ENCODE peak calls at places on chromosomes 4 and X, in ten cellular contexts. One of them, this sample, is unnamed. For H3K4me1 and H3K36me3, the result is how much of the 10 kb centered on the place peaks cover.

GRCh38 chr4:109994415-109994827 is 81.7 kb downstream of the EGF start:
- DNase-seq in psoas muscle: no peak
- DNase-seq in thoracic aorta: no peak
- DNase-seq in Caco-2: no peak
- DNase-seq in PC-3: no peak
- DNase-seq in HCT116: no peak
- DNase-seq in aorta: no peak
- DNase-seq in adipocyte: no peak
- DNase-seq in small intestine: peak
- DNase-seq in neural progenitor cell: no peak
- DNase-seq in this sample: no peak

GRCh38 chrX:103211012-103211715 is 3.7 kb upstream of the BEX4 start:
- DNase-seq in neural progenitor cell: peak
- DNase-seq in psoas muscle: no peak
- DNase-seq in aorta: no peak
- DNase-seq in Caco-2: peak
- DNase-seq in PC-3: peak
- DNase-seq in small intestine: peak
- DNase-seq in thoracic aorta: no peak
- DNase-seq in adipocyte: peak
- DNase-seq in HCT116: peak
- DNase-seq in this sample: peak

GRCh38 chrX:20412871-20413486 is 146.3 kb upstream of the RPS6KA3 start:
- DNase-seq in small intestine: peak
- DNase-seq in aorta: no peak
- DNase-seq in PC-3: no peak
- DNase-seq in thoracic aorta: no peak
- DNase-seq in Caco-2: no peak
- DNase-seq in HCT116: no peak
- DNase-seq in adipocyte: no peak
- DNase-seq in psoas muscle: no peak
- DNase-seq in neural progenitor cell: no peak
- DNase-seq in this sample: no peak

GRCh38 chr4:138275216-138275615 is 33.1 kb upstream of the SLC7A11 start:
- DNase-seq in small intestine: no peak
- DNase-seq in Caco-2: no peak
- DNase-seq in thoracic aorta: no peak
- DNase-seq in HCT116: no peak
- DNase-seq in psoas muscle: no peak
- DNase-seq in neural progenitor cell: no peak
- DNase-seq in PC-3: no peak
- DNase-seq in adipocyte: no peak
- DNase-seq in aorta: no peak
- DNase-seq in this sample: no peak

GRCh38 chrX:10071451-10072163 is 85.2 kb upstream of the CLCN4 start:
- DNase-seq in Caco-2: no peak
- DNase-seq in aorta: no peak
- DNase-seq in adipocyte: peak
- DNase-seq in neural progenitor cell: no peak
- DNase-seq in small intestine: no peak
- DNase-seq in psoas muscle: no peak
- DNase-seq in PC-3: no peak
- DNase-seq in HCT116: no peak
- DNase-seq in thoracic aorta: no peak
- DNase-seq in this sample: no peak

GRCh38 chrX:10166248-10166716 is 9.5 kb downstream of the CLCN4 start:
- DNase-seq in adipocyte: no peak
- DNase-seq in neural progenitor cell: no peak
- DNase-seq in small intestine: no peak
- DNase-seq in PC-3: no peak
- DNase-seq in aorta: no peak
- DNase-seq in HCT116: no peak
- DNase-seq in thoracic aorta: no peak
- DNase-seq in psoas muscle: no peak
- DNase-seq in Caco-2: no peak
- DNase-seq in this sample: no peak

GRCh38 chr4:236028-236427 is 69.2 kb downstream of the ZNF732 start:
- DNase-seq in HCT116: no peak
- DNase-seq in adipocyte: no peak
- DNase-seq in thoracic aorta: no peak
- DNase-seq in aorta: no peak
- DNase-seq in psoas muscle: no peak
- DNase-seq in PC-3: no peak
- DNase-seq in small intestine: no peak
- DNase-seq in Caco-2: no peak
- DNase-seq in neural progenitor cell: no peak
- DNase-seq in this sample: no peak

GRCh38 chr4:26052663-26053534 is 138.9 kb downstream of the SMIM20 start:
- DNase-seq in psoas muscle: no peak
- DNase-seq in HCT116: no peak
- DNase-seq in Caco-2: no peak
- DNase-seq in small intestine: no peak
- DNase-seq in PC-3: no peak
- DNase-seq in thoracic aorta: no peak
- DNase-seq in aorta: no peak
- DNase-seq in adipocyte: no peak
- DNase-seq in neural progenitor cell: no peak
- DNase-seq in this sample: peak

GRCh38 chr4:15239866-15240265 is 188.0 kb upstream of the C1QTNF7 start:
- DNase-seq in adipocyte: peak
- DNase-seq in aorta: no peak
- DNase-seq in neural progenitor cell: no peak
- DNase-seq in thoracic aorta: no peak
- DNase-seq in PC-3: peak
- DNase-seq in small intestine: no peak
- DNase-seq in Caco-2: no peak
- DNase-seq in HCT116: no peak
- DNase-seq in psoas muscle: no peak
- DNase-seq in this sample: no peak

GRCh38 chrX:1316527-1316926 is 20.1 kb upstream of the IL3RA start:
- DNase-seq in adipocyte: no peak
- DNase-seq in thoracic aorta: no peak
- DNase-seq in aorta: peak
- DNase-seq in neural progenitor cell: no peak
- DNase-seq in Caco-2: no peak
- DNase-seq in PC-3: no peak
- DNase-seq in psoas muscle: peak
- DNase-seq in HCT116: no peak
- DNase-seq in small intestine: no peak
- DNase-seq in this sample: peak

GRCh38 chr4:99811850-99812249 is 4.8 kb upstream of the DAPP1 start:
- DNase-seq in Caco-2: no peak
- DNase-seq in thoracic aorta: no peak
- DNase-seq in small intestine: peak
- DNase-seq in PC-3: peak
- DNase-seq in neural progenitor cell: peak
- DNase-seq in aorta: no peak
- DNase-seq in psoas muscle: no peak
- DNase-seq in HCT116: peak
- DNase-seq in adipocyte: peak
- DNase-seq in this sample: no peak

GRCh38 chr4:15396157-15396800 is 31.6 kb upstream of the C1QTNF7 start:
- DNase-seq in aorta: no peak
- DNase-seq in adipocyte: peak
- DNase-seq in small intestine: peak
- DNase-seq in PC-3: peak
- DNase-seq in Caco-2: peak
- DNase-seq in psoas muscle: no peak
- DNase-seq in HCT116: peak
- DNase-seq in thoracic aorta: no peak
- DNase-seq in neural progenitor cell: peak
- DNase-seq in this sample: no peak

GRCh38 chr4:61426229-61426628 is 226.1 kb downstream of the ADGRL3 start:
- DNase-seq in psoas muscle: no peak
- DNase-seq in Caco-2: no peak
- DNase-seq in small intestine: no peak
- DNase-seq in thoracic aorta: no peak
- DNase-seq in aorta: peak
- DNase-seq in HCT116: no peak
- DNase-seq in neural progenitor cell: no peak
- DNase-seq in adipocyte: no peak
- DNase-seq in PC-3: no peak
- DNase-seq in this sample: no peak

GRCh38 chrX:148049441-148049840 is 68.3 kb downstream of the FMR1NB start:
- DNase-seq in HCT116: peak
- DNase-seq in Caco-2: no peak
- DNase-seq in PC-3: peak
- DNase-seq in thoracic aorta: no peak
- DNase-seq in adipocyte: peak
- DNase-seq in psoas muscle: no peak
- DNase-seq in small intestine: peak
- DNase-seq in neural progenitor cell: peak
- DNase-seq in aorta: no peak
- DNase-seq in this sample: no peak

GRCh38 chr4:184383497-184384055 is 90.8 kb downstream of the IRF2 start:
- DNase-seq in neural progenitor cell: no peak
- DNase-seq in aorta: no peak
- DNase-seq in thoracic aorta: no peak
- DNase-seq in psoas muscle: peak
- DNase-seq in HCT116: peak
- DNase-seq in small intestine: peak
- DNase-seq in PC-3: peak
- DNase-seq in Caco-2: no peak
- DNase-seq in adipocyte: peak
- DNase-seq in this sample: peak

GRCh38 chr4:113784497-113785254 is 23.1 kb upstream of the CAMK2D start:
- DNase-seq in adipocyte: peak
- DNase-seq in thoracic aorta: no peak
- DNase-seq in PC-3: peak
- DNase-seq in neural progenitor cell: no peak
- DNase-seq in small intestine: no peak
- DNase-seq in Caco-2: no peak
- DNase-seq in HCT116: peak
- DNase-seq in aorta: no peak
- DNase-seq in psoas muscle: no peak
- DNase-seq in this sample: no peak

GRCh38 chrX:106201502-106202178 is 33.5 kb downstream of the PWWP3B start:
- DNase-seq in adipocyte: no peak
- DNase-seq in Caco-2: no peak
- DNase-seq in psoas muscle: no peak
- DNase-seq in PC-3: no peak
- DNase-seq in neural progenitor cell: peak
- DNase-seq in aorta: no peak
- DNase-seq in small intestine: no peak
- DNase-seq in HCT116: no peak
- DNase-seq in thoracic aorta: no peak
- DNase-seq in this sample: no peak

GRCh38 chr4:161247831-161248230 is 916.0 kb downstream of the FSTL5 start:
- DNase-seq in Caco-2: no peak
- DNase-seq in PC-3: peak
- DNase-seq in psoas muscle: no peak
- DNase-seq in thoracic aorta: no peak
- DNase-seq in neural progenitor cell: no peak
- DNase-seq in adipocyte: no peak
- DNase-seq in aorta: no peak
- DNase-seq in small intestine: no peak
- DNase-seq in HCT116: no peak
- DNase-seq in this sample: no peak

GRCh38 chr4:148438047-148438446 is 4.2 kb downstream of the NR3C2 start:
- DNase-seq in Caco-2: no peak
- DNase-seq in aorta: no peak
- DNase-seq in psoas muscle: no peak
- DNase-seq in PC-3: no peak
- DNase-seq in adipocyte: no peak
- DNase-seq in HCT116: no peak
- DNase-seq in thoracic aorta: no peak
- DNase-seq in small intestine: no peak
- DNase-seq in neural progenitor cell: peak
- DNase-seq in this sample: no peak
- H3K4me1 ChIP-seq in Caco-2: under half
- H3K4me1 ChIP-seq in aorta: under half
- H3K4me1 ChIP-seq in psoas muscle: under half
- H3K4me1 ChIP-seq in PC-3: under half
- H3K4me1 ChIP-seq in adipocyte: under half
- H3K4me1 ChIP-seq in HCT116: under half
- H3K4me1 ChIP-seq in thoracic aorta: under half
- H3K4me1 ChIP-seq in small intestine: under half
- H3K4me1 ChIP-seq in neural progenitor cell: under half
- H3K4me1 ChIP-seq in this sample: half or more

GRCh38 chrX:131792789-131793462 is 230.2 kb upstream of the STK26 start:
- DNase-seq in aorta: peak
- DNase-seq in small intestine: no peak
- DNase-seq in neural progenitor cell: no peak
- DNase-seq in thoracic aorta: no peak
- DNase-seq in adipocyte: peak
- DNase-seq in PC-3: peak
- DNase-seq in HCT116: no peak
- DNase-seq in Caco-2: no peak
- DNase-seq in psoas muscle: peak
- DNase-seq in this sample: peak
- H3K4me3 ChIP-seq in aorta: no peak
- H3K4me3 ChIP-seq in small intestine: peak
- H3K4me3 ChIP-seq in neural progenitor cell: no peak
- H3K4me3 ChIP-seq in thoracic aorta: no peak
- H3K4me3 ChIP-seq in adipocyte: peak
- H3K4me3 ChIP-seq in PC-3: no peak
- H3K4me3 ChIP-seq in HCT116: no peak
- H3K4me3 ChIP-seq in Caco-2: no peak
- H3K4me3 ChIP-seq in psoas muscle: peak
- H3K4me3 ChIP-seq in this sample: peak

DNA sequence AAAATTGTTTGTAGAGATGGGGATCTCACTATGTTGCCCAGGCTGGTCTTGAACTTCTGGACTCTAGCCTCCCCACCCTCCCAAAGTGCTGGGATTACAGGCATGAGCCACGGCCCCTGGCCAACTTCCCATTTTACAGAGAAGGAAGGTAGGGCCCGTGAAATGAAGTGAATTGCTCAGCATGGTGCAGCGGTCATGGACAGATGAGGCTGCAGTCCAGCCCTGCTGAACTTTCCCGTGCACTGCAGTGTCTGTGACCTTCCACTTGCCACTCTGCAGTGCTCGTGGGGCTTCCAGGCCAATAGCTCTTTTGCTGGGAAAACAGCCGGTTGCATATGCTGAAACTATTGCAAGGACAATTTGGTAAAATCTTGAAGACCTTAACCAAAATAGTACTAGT is 454.4 kb upstream of the FAT1 start:
- DNase-seq in neural progenitor cell: no peak
- DNase-seq in psoas muscle: no peak
- DNase-seq in adipocyte: no peak
- DNase-seq in PC-3: no peak
- DNase-seq in aorta: no peak
- DNase-seq in Caco-2: no peak
- DNase-seq in thoracic aorta: no peak
- DNase-seq in small intestine: no peak
- DNase-seq in HCT116: no peak
- DNase-seq in this sample: no peak
- H3K36me3 ChIP-seq in neural progenitor cell: under half
- H3K36me3 ChIP-seq in psoas muscle: under half
- H3K36me3 ChIP-seq in adipocyte: under half
- H3K36me3 ChIP-seq in PC-3: under half
- H3K36me3 ChIP-seq in aorta: under half
- H3K36me3 ChIP-seq in Caco-2: under half
- H3K36me3 ChIP-seq in thoracic aorta: under half
- H3K36me3 ChIP-seq in small intestine: under half
- H3K36me3 ChIP-seq in HCT116: under half
- H3K36me3 ChIP-seq in this sample: under half

DNA sequence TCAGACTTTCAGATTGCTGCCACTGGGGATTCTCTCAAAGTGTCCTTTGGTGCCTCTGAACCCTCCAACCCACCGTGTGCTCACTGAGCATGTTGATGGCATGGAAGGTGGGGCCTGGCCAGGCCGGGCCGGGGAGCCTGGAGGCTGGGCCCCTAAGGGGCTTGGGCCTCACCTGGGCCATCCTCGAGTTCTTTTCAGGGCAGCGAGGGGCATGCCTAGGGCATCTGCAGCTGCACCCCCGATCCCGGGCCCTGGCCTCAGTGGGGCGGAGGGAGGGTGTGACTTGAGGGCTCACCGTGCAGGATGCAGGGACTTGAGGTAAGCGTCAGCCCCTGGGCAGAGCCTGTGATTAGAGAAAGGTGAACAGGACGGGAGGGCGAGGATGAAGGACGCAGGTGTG is 1.6 kb upstream of the SH3TC1 start:
- DNase-seq in adipocyte: no peak
- DNase-seq in PC-3: no peak
- DNase-seq in neural progenitor cell: no peak
- DNase-seq in HCT116: no peak
- DNase-seq in small intestine: no peak
- DNase-seq in Caco-2: no peak
- DNase-seq in aorta: no peak
- DNase-seq in psoas muscle: no peak
- DNase-seq in thoracic aorta: no peak
- DNase-seq in this sample: no peak
- H3K4me1 ChIP-seq in adipocyte: under half
- H3K4me1 ChIP-seq in PC-3: under half
- H3K4me1 ChIP-seq in neural progenitor cell: under half
- H3K4me1 ChIP-seq in HCT116: under half
- H3K4me1 ChIP-seq in small intestine: under half
- H3K4me1 ChIP-seq in Caco-2: half or more
- H3K4me1 ChIP-seq in aorta: under half
- H3K4me1 ChIP-seq in psoas muscle: under half
- H3K4me1 ChIP-seq in thoracic aorta: under half
- H3K4me1 ChIP-seq in this sample: under half